ENCODE peak calls at places on chromosomes 4 and X, in four cellular contexts. R is HEK293T, O is GM12878, U is K562. Q is an unnamed sample.

GRCh38 chr4:992297-993110 is 700 bp downstream of the SLC26A1 start:
- DNase-seq in R (no peak), O (no peak), U (peak), Q (peak)

GRCh38 chr4:152239216-152239615 is 296.7 kb downstream of the FBXW7 start:
- DNase-seq in R (no peak), O (no peak), U (no peak), Q (no peak)

GRCh38 chrX:47247206-47247998 is 14.6 kb downstream of the USP11 start:
- DNase-seq in R (no peak), O (no peak), U (no peak), Q (no peak)

GRCh38 chr4:79852305-79852730 is 220.7 kb downstream of the ANTXR2 start:
- DNase-seq in R (no peak), O (no peak), U (no peak), Q (peak)

GRCh38 chr4:10098770-10099139 is 17.8 kb downstream of the WDR1 start:
- DNase-seq in R (no peak), O (no peak), U (no peak), Q (no peak)

GRCh38 chrX:13590914-13591313 is 21.5 kb downstream of the EGFL6 start:
- DNase-seq in R (no peak), O (no peak), U (no peak), Q (no peak)

GRCh38 chr4:136183513-136183912 is 1348.8 kb downstream of the PCDH18 start:
- DNase-seq in R (no peak), O (no peak), U (no peak), Q (no peak)

GRCh38 chr4:23036503-23036902 is 343.8 kb downstream of the GBA3 start:
- DNase-seq in R (no peak), O (no peak), U (no peak), Q (no peak)

GRCh38 chr4:73707918-73708577 is 32.3 kb upstream of the CXCL8 start:
- DNase-seq in R (peak), O (no peak), U (peak), Q (no peak)

GRCh38 chr4:6938758-6939201 is 29.2 kb downstream of the TBC1D14 start:
- DNase-seq in R (no peak), O (no peak), U (no peak), Q (no peak)

GRCh38 chrX:11382935-11383334 is 89.7 kb downstream of the AMELX start:
- DNase-seq in R (no peak), O (no peak), U (no peak), Q (no peak)

GRCh38 chrX:70444326-70445196 is at the start of gene DLG3:
- DNase-seq in R (peak), O (no peak), U (peak), Q (no peak)

GRCh38 chrX:150229481-150229880 is 133.6 kb upstream of the MAMLD1 start:
- DNase-seq in R (no peak), O (no peak), U (no peak), Q (no peak)

GRCh38 chr4:168769416-168769815 is 240.6 kb downstream of the CBR4 start:
- DNase-seq in R (no peak), O (no peak), U (no peak), Q (no peak)

GRCh38 chr4:33482773-33483172 is 2761.5 kb downstream of the ARAP2 start:
- DNase-seq in R (no peak), O (no peak), U (no peak), Q (no peak)

GRCh38 chr4:183495182-183495581 is 9.7 kb upstream of the ING2 start:
- DNase-seq in R (no peak), O (no peak), U (no peak), Q (no peak)

GRCh38 chr4:183493246-183493645 is 11.6 kb upstream of the ING2 start:
- DNase-seq in R (no peak), O (no peak), U (no peak), Q (no peak)

DNA sequence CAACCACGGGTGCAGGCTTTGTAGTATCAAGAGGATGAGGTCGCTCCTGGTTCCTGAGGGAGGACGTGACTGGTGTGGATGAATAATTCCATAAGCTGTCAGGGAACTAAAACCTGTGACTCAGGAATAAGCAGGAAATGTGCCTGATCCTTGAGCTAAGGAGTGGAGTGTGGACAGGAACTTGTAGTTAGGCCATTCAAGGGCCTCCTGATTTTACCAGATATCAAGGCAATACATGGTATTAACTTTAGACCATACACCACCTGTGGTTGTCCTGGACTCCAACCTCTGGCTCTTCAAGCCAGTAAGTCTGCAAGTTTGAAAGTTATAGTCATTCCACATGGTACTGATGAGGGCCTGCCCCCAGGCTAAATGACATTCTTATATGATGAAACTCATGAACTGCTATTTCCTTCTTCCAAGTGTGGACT is 12.1 kb upstream of the ING2 start:
- DNase-seq in R (no peak), O (no peak), U (no peak), Q (no peak)
- TF ChIP-seq FOXK2 in R (no peak), O (no peak), U (no peak), Q (no peak)

DNA sequence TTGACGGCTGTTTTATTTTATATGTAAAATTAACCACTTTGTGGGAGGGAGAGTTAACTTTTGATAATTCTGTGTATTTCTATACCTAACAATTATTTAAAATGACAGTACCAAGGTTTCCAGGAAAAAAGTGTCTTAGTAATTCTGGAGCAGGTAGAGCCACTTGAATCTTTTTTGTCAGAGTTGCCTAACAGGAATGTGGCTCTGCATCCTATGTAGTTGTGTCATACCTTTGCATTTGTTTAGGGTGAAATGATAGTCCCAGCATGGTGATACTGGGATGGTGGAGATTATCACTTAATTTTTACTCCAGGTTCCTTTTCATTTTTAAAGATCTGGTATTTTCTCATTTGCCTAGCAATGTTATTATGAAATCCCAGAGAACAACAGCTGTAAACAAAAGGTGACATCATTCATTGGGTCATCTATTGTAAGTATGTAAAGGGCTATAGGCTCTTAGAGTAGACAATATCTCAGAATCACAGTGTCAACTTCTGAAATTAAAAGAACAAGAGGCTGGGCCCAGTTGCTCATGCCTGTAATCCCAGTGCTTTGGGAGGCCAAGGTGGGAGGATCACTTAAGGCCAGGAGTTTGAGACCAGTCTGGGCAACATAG is 9.6 kb downstream of the SGMS2 start:
- DNase-seq in R (no peak), O (no peak), U (no peak), Q (no peak)
- TF ChIP-seq FOXK2 in R (no peak), O (no peak), U (no peak), Q (no peak)

GRCh38 chr4:163331629-163332360 is 601 bp downstream of the NPY1R start:
- DNase-seq in R (peak), O (no peak), U (no peak), Q (no peak)
- TF ChIP-seq FOXK2 in R (no peak), O (no peak), U (no peak), Q (no peak)

DNA sequence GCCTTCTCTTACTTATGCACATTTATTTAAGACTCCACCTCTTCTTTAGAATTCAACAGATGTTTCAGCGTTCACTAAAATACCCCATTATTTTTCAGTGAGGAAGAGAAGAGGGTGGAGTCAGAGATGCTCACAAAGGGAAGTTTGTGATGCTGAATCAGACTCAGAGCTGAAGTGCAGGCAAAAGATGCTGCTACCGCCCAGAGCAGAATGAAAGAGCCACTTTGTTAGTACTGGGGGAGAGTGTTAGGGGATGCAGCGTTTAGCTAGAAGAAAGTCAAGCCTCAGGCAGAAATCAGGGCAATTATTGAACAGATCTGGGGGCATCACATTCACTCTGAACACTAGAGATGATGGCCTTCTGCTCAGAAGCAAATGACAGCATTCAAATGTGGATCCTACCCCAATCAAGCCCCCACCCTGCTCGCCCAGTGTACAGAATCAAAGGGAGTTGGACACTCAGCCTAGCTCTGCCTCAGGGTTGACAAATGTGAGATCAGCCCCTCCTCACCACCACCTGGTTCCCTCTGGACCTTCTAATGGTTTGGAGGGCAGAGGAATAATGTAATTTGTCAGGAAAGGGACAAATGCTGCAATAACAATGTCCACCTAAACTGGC is 138.3 kb downstream of the UNC5C start:
- DNase-seq in R (no peak), O (no peak), U (no peak), Q (no peak)
- TF ChIP-seq FOXK2 in R (no peak), O (no peak), U (no peak), Q (no peak)

GRCh38 chrX:136598631-136599030 is 49.3 kb upstream of the CD40LG start:
- DNase-seq in R (no peak), O (no peak), U (no peak), Q (no peak)
- TF ChIP-seq FOXK2 in R (no peak), O (no peak), U (no peak), Q (no peak)

GRCh38 chr4:61202100-61202637 is 2.0 kb downstream of the ADGRL3 start:
- DNase-seq in R (peak), O (no peak), U (no peak), Q (no peak)

GRCh38 chr4:61200991-61201526 is 933 bp downstream of the ADGRL3 start:
- DNase-seq in R (peak), O (no peak), U (no peak), Q (no peak)

GRCh38 chr4:61204353-61204752 is 4.2 kb downstream of the ADGRL3 start:
- DNase-seq in R (peak), O (no peak), U (no peak), Q (peak)

GRCh38 chr4:61201562-61202099 is 1.5 kb downstream of the ADGRL3 start:
- DNase-seq in R (peak), O (no peak), U (no peak), Q (no peak)

DNA sequence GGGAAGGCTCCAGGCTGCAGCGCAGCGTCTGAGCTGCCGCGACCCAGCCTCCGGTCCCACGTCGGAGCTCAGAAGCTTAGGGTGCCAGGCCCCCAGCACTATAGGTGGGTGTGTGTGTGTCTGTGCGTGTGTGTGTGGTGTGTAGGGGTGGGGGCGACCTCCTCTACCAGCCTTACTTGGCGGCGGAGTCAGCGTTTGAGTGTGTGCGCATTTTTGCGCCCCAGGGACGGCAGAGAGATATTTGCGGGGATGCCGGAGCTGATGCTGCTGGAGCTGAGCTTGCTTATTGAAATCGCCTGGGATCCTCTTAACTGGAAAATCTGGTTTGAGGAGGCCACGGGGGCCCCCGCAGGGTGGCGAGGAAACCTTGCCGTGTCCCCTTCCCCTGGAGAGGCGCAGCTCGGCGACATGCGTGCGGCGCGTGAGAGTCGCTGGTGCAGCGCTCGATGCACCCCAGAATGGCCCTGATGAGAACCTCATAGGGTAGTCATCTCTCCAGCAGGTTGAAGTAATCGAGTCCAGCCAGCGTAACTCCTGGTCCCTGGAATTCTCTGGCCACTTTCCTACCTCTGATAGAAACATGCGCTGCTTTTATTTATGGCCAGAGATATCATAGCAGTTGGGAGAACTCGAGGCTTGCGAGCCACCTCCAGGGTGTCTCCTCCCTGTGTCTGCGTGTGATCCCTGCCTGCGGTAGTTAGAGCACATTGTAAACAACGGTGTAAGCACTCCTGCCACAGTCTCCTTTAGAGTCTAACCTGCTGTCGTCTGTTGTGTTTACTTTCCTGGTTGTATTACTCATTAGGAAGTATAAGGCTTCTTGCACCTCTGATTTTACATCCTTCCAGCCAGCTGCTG is 2.7 kb downstream of the ADGRL3 start:
- DNase-seq in R (peak), O (no peak), U (no peak), Q (no peak)
- TF ChIP-seq FOXK2 in R (no peak), O (no peak), U (no peak), Q (no peak)